ENCODE peak calls at places on chromosome 4, in five cellular contexts. P is mammary epithelial cell, L is PC-3, H is GM23248, F is neural progenitor cell. R is an unnamed sample.
A peak's percentile ranks its signal among the peaks of the same experiment; 100 is the strongest.

GRCh38 chr4:87030606-87031441 is 96.0 kb downstream of the AFF1 start:
- DNase-seq in F (peak; percentile 46), P (no peak), H (peak; percentile 61), L (no peak), R (peak; percentile 26)

GRCh38 chr4:4457803-4458550 is 71.1 kb downstream of the NSG1 start:
- DNase-seq in H (peak; percentile 87), L (no peak), F (no peak), P (no peak), R (peak; percentile 81)

GRCh38 chr4:8381814-8382581 is 58.5 kb downstream of the ACOX3 start:
- DNase-seq in F (no peak), L (no peak), H (no peak), P (no peak), R (no peak)

GRCh38 chr4:61556277-61556676 is 356.2 kb downstream of the ADGRL3 start:
- DNase-seq in L (no peak), H (no peak), F (no peak), P (no peak), R (peak; percentile 6)

GRCh38 chr4:126871810-126872209 is 760.9 kb upstream of the INTU start:
- DNase-seq in H (no peak), F (no peak), P (no peak), L (no peak), R (no peak)

GRCh38 chr4:114727426-114727825 is 128.8 kb downstream of the UGT8 start:
- DNase-seq in F (peak; percentile 83), P (no peak), L (no peak), H (no peak), R (no peak)

GRCh38 chr4:169144061-169144600 is 126.6 kb downstream of the SH3RF1 start:
- DNase-seq in P (no peak), L (no peak), F (no peak), H (no peak), R (no peak)

GRCh38 chr4:143728171-143728570 is 27.7 kb upstream of the FREM3 start:
- DNase-seq in P (no peak), F (no peak), L (no peak), H (peak; percentile 89), R (peak; percentile 53)

GRCh38 chr4:168600796-168601583 is 104.1 kb downstream of the PALLD start:
- DNase-seq in L (peak; percentile 85), H (no peak), P (peak; percentile 93), F (no peak), R (no peak)

GRCh38 chr4:970854-971520 is 2.4 kb downstream of the DGKQ start:
- DNase-seq in P (no peak), F (no peak), L (peak; percentile 9), H (peak; percentile 24), R (no peak)

GRCh38 chr4:118102195-118102594 is 67.9 kb downstream of the NDST3 start:
- DNase-seq in H (no peak), P (no peak), L (no peak), F (no peak), R (no peak)
- H3K27ac ChIP-seq in H (no peak overlapping the region), P (no peak overlapping the region), L (no peak overlapping the region), F (no peak overlapping the region), R (no peak overlapping the region)

GRCh38 chr4:151692443-151692782 is 68.4 kb downstream of the GATB start:
- DNase-seq in L (no peak), P (no peak), F (no peak), H (no peak), R (no peak)
- H4K20me1 ChIP-seq in L (no peaks in the 10 kb centered on the region), P (no peaks in the 10 kb centered on the region), F (no peaks in the 10 kb centered on the region), H (no peaks in the 10 kb centered on the region), R (no peaks in the 10 kb centered on the region)

GRCh38 chr4:102501176-102501634 is at the start of gene NFKB1:
- DNase-seq in F (peak; percentile 90), L (peak; percentile 61), P (peak; percentile 93), H (peak; percentile 84), R (peak; percentile 77)
- TF ChIP-seq EZH2 in F (peak; percentile 33), L (no peak), P (no peak), H (no peak), R (no peak)

DNA sequence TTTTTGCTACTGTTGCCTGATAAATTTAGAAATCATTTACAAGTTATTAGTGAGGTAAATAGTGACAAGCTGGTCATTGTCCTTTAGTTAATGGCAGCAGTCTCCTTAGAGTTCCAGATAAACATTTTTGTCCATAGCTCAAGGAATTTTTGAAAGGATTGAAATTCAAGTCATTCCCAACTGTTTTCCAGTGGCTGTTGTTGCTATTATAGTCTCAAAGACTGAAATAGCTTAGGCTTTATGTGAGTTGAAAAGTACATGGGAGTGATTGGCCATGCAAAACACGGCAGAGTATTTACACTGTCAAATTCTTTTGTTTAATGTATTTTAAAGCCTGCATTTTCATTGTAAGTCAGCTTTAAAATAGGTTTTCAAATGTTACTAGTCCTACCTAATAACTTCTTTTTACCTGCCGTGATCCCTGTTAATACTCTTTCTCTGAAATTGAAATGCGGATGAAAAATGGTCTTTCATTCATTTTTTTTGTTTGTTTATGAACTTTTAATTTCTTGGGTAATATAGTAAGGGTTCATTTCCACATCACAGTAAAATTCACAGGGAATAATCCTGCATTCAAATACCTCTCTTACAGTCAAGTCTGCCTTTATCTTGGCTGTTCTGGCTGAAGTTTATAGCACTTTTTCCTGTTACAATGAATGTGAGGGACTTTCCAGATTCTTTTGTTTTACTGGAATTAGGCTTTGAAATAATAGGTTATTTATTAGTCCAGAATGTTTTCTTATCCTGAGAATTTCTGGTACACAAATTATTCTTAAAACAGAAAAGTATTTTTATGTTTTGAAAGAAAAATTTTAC is 85.1 kb downstream of the PDLIM5 start:
- DNase-seq in L (no peak), H (no peak), P (no peak), F (peak; percentile 19), R (no peak)
- H3K27ac ChIP-seq in L (no peak overlapping the region), H (no peak overlapping the region), P (no peak overlapping the region), F (peak overlapping the region; percentile 53), R (no peak overlapping the region)

GRCh38 chr4:186702940-186703339 is 20.7 kb downstream of the FAT1 start:
- DNase-seq in F (no peak), H (no peak), P (no peak), L (no peak), R (no peak)
- H4K20me1 ChIP-seq in F (peaks cover 98% of the 10 kb centered on the region), H (no peaks in the 10 kb centered on the region), P (peaks cover 39% of the 10 kb centered on the region), L (peaks cover 11% of the 10 kb centered on the region), R (peaks cover 98% of the 10 kb centered on the region)

GRCh38 chr4:106854970-106855369 is 181.1 kb downstream of the DKK2 start:
- DNase-seq in H (peak; percentile 16), F (no peak), L (no peak), P (no peak), R (no peak)
- TF ChIP-seq EZH2 in H (no peak), F (no peak), L (no peak), P (no peak), R (no peak)

GRCh38 chr4:76607266-76607799 is 172.3 kb downstream of the SHROOM3 start:
- DNase-seq in P (no peak), L (no peak), F (peak; percentile 50), H (peak; percentile 55), R (peak; percentile 73)

GRCh38 chr4:76607846-76608245 is 172.8 kb downstream of the SHROOM3 start:
- DNase-seq in P (no peak), F (no peak), L (no peak), H (no peak), R (no peak)

GRCh38 chr4:76611164-76611563 is 176.1 kb downstream of the SHROOM3 start:
- DNase-seq in H (peak; percentile 66), F (no peak), P (no peak), L (no peak), R (peak; percentile 88)

GRCh38 chr4:76611611-76612010 is 176.6 kb downstream of the SHROOM3 start:
- DNase-seq in P (peak; percentile 71), H (peak; percentile 80), L (peak; percentile 50), F (no peak), R (peak; percentile 53)

DNA sequence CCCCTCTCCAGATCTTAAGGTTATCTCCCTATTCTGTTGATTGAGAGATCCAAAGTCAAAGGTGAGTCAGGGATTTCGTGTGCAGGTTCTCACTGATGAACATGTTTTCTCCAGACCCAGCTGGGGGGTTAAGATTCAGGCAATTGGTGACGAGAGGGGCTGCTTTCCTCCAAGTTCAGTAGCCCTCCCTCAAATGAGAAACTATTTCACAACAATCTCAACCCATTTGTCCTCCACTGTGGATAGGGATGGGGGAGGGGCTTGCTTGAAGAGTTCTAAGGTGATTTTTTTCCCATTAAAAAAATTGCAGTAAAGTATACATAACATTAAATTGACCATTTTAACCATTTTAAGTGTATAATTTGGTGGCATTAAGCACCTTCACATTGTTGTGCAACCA is 175.7 kb downstream of the SHROOM3 start:
- DNase-seq in L (no peak), H (no peak), P (no peak), F (no peak), R (no peak)
- H3K27ac ChIP-seq in L (no peak overlapping the region), H (peak overlapping the region; percentile 91), P (no peak overlapping the region), F (no peak overlapping the region), R (peak overlapping the region; percentile 71)